ENCODE peak calls at places on chromosomes 1 and 21, in four cellular contexts. W, P, L and R are unnamed samples.

GRCh38 chr1:11280719-11281376 is 7.8 kb downstream of the UBIAD1 start:
- DNase-seq in W (no peak), P (no peak), L (no peak), R (no peak)

GRCh38 chr1:226979517-226980121 is 39.5 kb downstream of the COQ8A start:
- DNase-seq in W (no peak), P (no peak), L (no peak), R (no peak)

GRCh38 chr1:25122747-25123146 is 109.6 kb downstream of the SYF2 start:
- DNase-seq in W (peak), P (no peak), L (no peak), R (no peak)

GRCh38 chr1:55868026-55868425 is 652.9 kb upstream of the USP24 start:
- DNase-seq in W (peak), P (no peak), L (no peak), R (no peak)

GRCh38 chr1:15764269-15764764 is 5.7 kb downstream of the FBLIM1 start:
- DNase-seq in W (no peak), P (no peak), L (no peak), R (peak)

GRCh38 chr1:27571439-27572018 is 32.4 kb downstream of the AHDC1 start:
- DNase-seq in W (peak), P (no peak), L (peak), R (peak)

GRCh38 chr1:63868220-63868897 is 94.5 kb downstream of the ROR1 start:
- DNase-seq in W (no peak), P (peak), L (no peak), R (no peak)

GRCh38 chr1:34419662-34420061 is 243.0 kb downstream of the C1orf94 start:
- DNase-seq in W (no peak), P (no peak), L (peak), R (no peak)

GRCh38 chr1:184965889-184966860 is 8.1 kb downstream of the NIBAN1 start:
- DNase-seq in W (no peak), P (no peak), L (no peak), R (no peak)

GRCh38 chr21:44943686-44944550 is 4.1 kb downstream of the SLX9 start:
- DNase-seq in W (no peak), P (no peak), L (no peak), R (no peak)

GRCh38 chr1:47934243-47934805 is 62.9 kb downstream of the TRABD2B start:
- DNase-seq in W (no peak), P (no peak), L (peak), R (no peak)

GRCh38 chr1:43171312-43171875 is 696 bp downstream of the EBNA1BP2 start:
- DNase-seq in W (no peak), P (no peak), L (no peak), R (no peak)

GRCh38 chr21:46144464-46145070 is 10.8 kb downstream of the FTCD start:
- DNase-seq in W (no peak), P (no peak), L (no peak), R (no peak)

GRCh38 chr1:12166834-12167492 is at the start of gene TNFRSF1B:
- DNase-seq in W (no peak), P (no peak), L (peak), R (peak)

DNA sequence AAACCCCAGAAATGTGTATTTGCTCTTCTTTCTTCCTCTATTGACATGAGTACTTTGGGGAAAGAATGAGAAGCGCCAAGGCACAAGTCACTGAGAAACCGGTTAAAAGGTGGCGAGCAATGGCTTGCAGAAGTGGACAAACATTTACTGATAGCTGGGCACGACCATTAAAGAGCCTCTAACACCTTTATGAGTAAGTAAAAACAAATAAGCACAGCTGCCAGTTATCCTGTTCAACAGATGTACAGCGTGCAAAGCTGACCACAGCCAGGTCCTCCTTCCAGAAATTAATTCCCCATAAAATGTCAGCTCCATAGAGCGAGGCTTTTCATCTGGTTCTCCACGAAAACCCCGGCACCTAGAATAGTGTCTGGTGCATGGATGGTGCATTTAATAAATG is 72.7 kb downstream of the CAPZB start:
- DNase-seq in W (no peak), P (no peak), L (no peak), R (no peak)
- TF ChIP-seq ELF1 in W (no peak), P (no peak), L (no peak), R (no peak)

GRCh38 chr1:159891275-159892157 is 8.4 kb downstream of the CFAP45 start:
- DNase-seq in W (peak), P (peak), L (peak), R (no peak)
- TF ChIP-seq ELF1 in W (no peak), P (no peak), L (no peak), R (no peak)

GRCh38 chr1:154431586-154432373 is 26.6 kb downstream of the IL6R start:
- DNase-seq in W (no peak), P (no peak), L (no peak), R (peak)

GRCh38 chr1:154435801-154436200 is 30.7 kb downstream of the IL6R start:
- DNase-seq in W (no peak), P (no peak), L (no peak), R (no peak)

GRCh38 chr1:154430903-154431302 is 25.8 kb downstream of the IL6R start:
- DNase-seq in W (no peak), P (no peak), L (no peak), R (peak)

GRCh38 chr1:154434346-154435075 is 29.4 kb downstream of the IL6R start:
- DNase-seq in W (no peak), P (no peak), L (no peak), R (peak)

GRCh38 chr1:154433161-154433681 is 28.1 kb downstream of the IL6R start:
- DNase-seq in W (no peak), P (peak), L (no peak), R (no peak)
- TF ChIP-seq ELF1 in W (no peak), P (no peak), L (no peak), R (no peak)

GRCh38 chr1:202144510-202145324 is at the start of gene ARL8A:
- DNase-seq in W (no peak), P (no peak), L (peak), R (peak)

GRCh38 chr1:202145325-202146140 is 996 bp upstream of the ARL8A start:
- DNase-seq in W (no peak), P (no peak), L (no peak), R (no peak)

GRCh38 chr1:202140833-202141232 is 3.7 kb downstream of the ARL8A start:
- DNase-seq in W (no peak), P (no peak), L (no peak), R (no peak)

GRCh38 chr1:202143768-202144509 is 598 bp downstream of the ARL8A start:
- DNase-seq in W (no peak), P (no peak), L (peak), R (peak)

DNA sequence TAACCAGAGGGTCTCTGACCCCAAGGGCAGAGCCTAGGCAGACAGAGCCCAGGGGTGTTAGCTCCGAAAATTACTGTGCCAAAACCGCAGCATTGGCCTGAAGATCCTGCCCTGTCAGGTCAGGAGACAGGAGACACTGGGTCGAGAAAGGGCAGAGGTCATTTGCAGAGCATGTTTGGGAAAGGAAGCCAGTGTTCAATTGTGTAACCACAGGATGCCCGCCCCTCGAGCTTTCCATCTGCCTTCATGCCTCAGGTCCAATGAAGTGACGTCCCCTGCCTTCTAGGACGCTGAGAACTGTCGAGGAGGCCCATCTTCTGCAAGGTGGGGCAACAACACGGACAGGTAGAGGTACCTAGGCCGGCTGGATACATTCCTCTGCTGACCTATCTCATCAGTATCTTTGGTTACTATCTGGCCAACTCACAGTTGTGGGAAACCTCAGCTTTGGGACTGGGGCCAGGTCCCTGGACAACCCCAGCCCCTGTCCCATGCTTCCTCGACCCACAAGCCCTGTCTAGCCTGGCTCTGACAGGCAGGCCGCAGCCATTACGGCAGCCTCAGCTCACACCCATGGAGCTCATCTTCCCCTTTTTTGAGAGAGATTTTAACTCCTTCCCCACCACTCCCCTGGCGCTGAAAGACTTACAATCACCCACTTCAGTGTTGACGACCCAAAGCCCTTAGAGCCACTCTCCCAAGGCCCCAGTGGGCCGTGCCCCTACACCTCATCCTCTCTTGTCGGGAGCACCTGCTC is 1.3 kb downstream of the ARL8A start:
- DNase-seq in W (peak), P (no peak), L (peak), R (peak)
- TF ChIP-seq ELF1 in W (no peak), P (no peak), L (no peak), R (no peak)

GRCh38 chr1:234214129-234214910 is 158.9 kb upstream of the COA6 start:
- DNase-seq in W (no peak), P (no peak), L (peak), R (no peak)
- TF ChIP-seq ELF1 in W (no peak), P (no peak), L (no peak), R (no peak)

GRCh38 chr1:117146067-117146466 is 24.5 kb upstream of the TRIM45 start:
- DNase-seq in W (no peak), P (no peak), L (no peak), R (no peak)

GRCh38 chr1:117138556-117138955 is 17.0 kb upstream of the TRIM45 start:
- DNase-seq in W (no peak), P (no peak), L (no peak), R (no peak)

GRCh38 chr1:117143172-117143571 is 21.6 kb upstream of the TRIM45 start:
- DNase-seq in W (no peak), P (no peak), L (no peak), R (no peak)

GRCh38 chr1:117143856-117144255 is 22.3 kb upstream of the TRIM45 start:
- DNase-seq in W (no peak), P (no peak), L (no peak), R (no peak)

DNA sequence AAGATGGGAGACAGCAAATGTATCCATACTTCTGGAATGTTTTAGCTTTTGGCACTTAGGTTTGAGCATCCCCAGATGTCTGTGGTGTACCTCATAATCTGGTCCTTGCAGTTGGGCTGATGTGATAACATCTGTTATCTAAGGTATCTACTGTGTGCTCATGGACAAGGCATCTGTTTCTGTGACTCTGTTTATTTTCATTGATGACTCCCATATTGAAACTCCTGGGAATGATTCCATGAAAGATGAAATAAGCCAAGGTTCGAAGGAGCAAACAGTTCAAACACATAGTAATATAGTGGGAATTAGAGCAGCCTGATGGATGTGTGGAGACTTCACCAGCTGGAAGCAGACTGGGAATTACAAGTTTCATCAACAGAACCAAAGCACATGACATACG is 20.7 kb upstream of the TRIM45 start:
- DNase-seq in W (no peak), P (no peak), L (peak), R (no peak)
- TF ChIP-seq ELF1 in W (no peak), P (no peak), L (no peak), R (no peak)

GRCh38 chr1:111222308-111223125 is 5.0 kb upstream of the CHI3L2 start:
- DNase-seq in W (peak), P (peak), L (peak), R (peak)
- TF ChIP-seq ELF1 in W (no peak), P (no peak), L (no peak), R (no peak)